ENCODE peak calls at places on chromosome 6, in eight cellular contexts. E is neural progenitor cell, F is ascending aorta, L is hepatocyte, T is MM.1S, M is right atrium auricular region, Y is IMR-90, Z is A549. R is an unnamed sample.

GRCh38 chr6:62009445-62009844 is 276.6 kb downstream of the KHDRBS2 start:
- DNase-seq in E (no peak), F (no peak), L (no peak), T (no peak), M (no peak), Y (no peak), Z (no peak), R (no peak)

GRCh38 chr6:149951626-149952025 is 9.8 kb downstream of the ULBP2 start:
- DNase-seq in E (no peak), F (peak; percentile 37), L (no peak), T (no peak), M (peak; percentile 54), Y (no peak), Z (no peak), R (no peak)

GRCh38 chr6:111632468-111633247 is 27.0 kb upstream of the TRAF3IP2 start:
- DNase-seq in E (no peak), F (no peak), L (no peak), T (no peak), M (no peak), Y (no peak), Z (no peak), R (no peak)

GRCh38 chr6:75602164-75602896 is 650 bp downstream of the SENP6 start:
- DNase-seq in E (peak; percentile 80), F (peak; percentile 75), L (peak; percentile 68), T (peak; percentile 16), M (no peak), Y (peak; percentile 42), Z (no peak), R (peak; percentile 70)

GRCh38 chr6:89792881-89793280 is 26.7 kb downstream of the MDN1 start:
- DNase-seq in E (peak; percentile 37), F (no peak), L (peak; percentile 53), T (peak; percentile 30), M (no peak), Y (peak; percentile 16), Z (peak; percentile 31), R (no peak)

GRCh38 chr6:48318670-48319069 is 207.7 kb upstream of the PTCHD4 start:
- DNase-seq in E (no peak), F (no peak), L (no peak), T (no peak), M (no peak), Y (peak; percentile 78), Z (no peak), R (no peak)

GRCh38 chr6:158644227-158645063 is at the start of gene DYNLT1:
- DNase-seq in E (peak; percentile 97), F (peak; percentile 97), L (peak; percentile 97), T (peak; percentile 57), M (peak; percentile 94), Y (peak; percentile 84), Z (peak; percentile 77), R (peak; percentile 93)

GRCh38 chr6:75893058-75893775 is 144.2 kb downstream of the MYO6 start:
- DNase-seq in E (peak; percentile 79), F (no peak), L (peak; percentile 86), T (peak; percentile 62), M (no peak), Y (peak; percentile 80), Z (peak; percentile 5), R (no peak)

GRCh38 chr6:145327497-145328055 is 407.7 kb downstream of the EPM2A start:
- DNase-seq in E (no peak), F (no peak), L (no peak), T (no peak), M (no peak), Y (no peak), Z (no peak), R (no peak)

GRCh38 chr6:74597266-74597665 is 608.6 kb downstream of the COL12A1 start:
- DNase-seq in E (no peak), F (no peak), L (no peak), T (no peak), M (no peak), Y (peak; percentile 76), Z (no peak), R (no peak)

GRCh38 chr6:1610497-1611321 is 994 bp downstream of the FOXC1 start:
- DNase-seq in E (peak; percentile 33), F (peak; percentile 61), L (peak; percentile 25), T (no peak), M (no peak), Y (peak; percentile 29), Z (no peak), R (no peak)

GRCh38 chr6:109094351-109095035 is at the start of gene SESN1:
- DNase-seq in E (peak; percentile 97), F (peak; percentile 96), L (peak; percentile 96), T (peak; percentile 88), M (peak; percentile 94), Y (peak; percentile 89), Z (peak; percentile 76), R (peak; percentile 96)

GRCh38 chr6:46221221-46221793 is 50.5 kb upstream of the ENPP5 start:
- DNase-seq in E (peak; percentile 64), F (no peak), L (peak; percentile 69), T (peak; percentile 52), M (no peak), Y (peak; percentile 16), Z (peak; percentile 1), R (no peak)

GRCh38 chr6:47525330-47526057 is 47.9 kb downstream of the CD2AP start:
- DNase-seq in E (no peak), F (no peak), L (no peak), T (no peak), M (no peak), Y (no peak), Z (no peak), R (no peak)

GRCh38 chr6:39037707-39038106 is 10.9 kb upstream of the GLP1R start:
- DNase-seq in E (no peak), F (no peak), L (no peak), T (no peak), M (no peak), Y (no peak), Z (no peak), R (no peak)

GRCh38 chr6:106560966-106561740 is 68.1 kb downstream of the RTN4IP1 start:
- DNase-seq in E (no peak), F (no peak), L (peak; percentile 23), T (no peak), M (no peak), Y (peak; percentile 71), Z (no peak), R (no peak)

GRCh38 chr6:46507426-46507825 is 16.2 kb upstream of the RCAN2 start:
- DNase-seq in E (no peak), F (no peak), L (no peak), T (no peak), M (no peak), Y (no peak), Z (no peak), R (no peak)

GRCh38 chr6:167255918-167256553 is 35.1 kb upstream of the UNC93A start:
- DNase-seq in E (no peak), F (no peak), L (no peak), T (no peak), M (no peak), Y (no peak), Z (no peak), R (no peak)

GRCh38 chr6:52937908-52938307 is 28.4 kb upstream of the GSTA3 start:
- DNase-seq in E (no peak), F (no peak), L (no peak), T (no peak), M (no peak), Y (no peak), Z (no peak), R (no peak)

GRCh38 chr6:43724914-43725642 is 37.5 kb upstream of the MRPS18A start:
- DNase-seq in E (no peak), F (peak; percentile 76), L (peak; percentile 83), T (no peak), M (peak; percentile 93), Y (peak; percentile 95), Z (no peak), R (peak; percentile 91)

GRCh38 chr6:3277851-3278416 is 19.2 kb downstream of the PSMG4 start:
- DNase-seq in E (no peak), F (no peak), L (no peak), T (no peak), M (no peak), Y (no peak), Z (no peak), R (peak; percentile 58)

GRCh38 chr6:97053643-97054411 is 129.3 kb downstream of the KLHL32 start:
- DNase-seq in E (peak; percentile 12), F (no peak), L (peak; percentile 26), T (peak; percentile 18), M (no peak), Y (peak; percentile 34), Z (no peak), R (no peak)

GRCh38 chr6:43588194-43588593 is 12.2 kb downstream of the POLH start:
- DNase-seq in E (no peak), F (no peak), L (no peak), T (no peak), M (no peak), Y (no peak), Z (no peak), R (no peak)

GRCh38 chr6:6749791-6750434 is 161.4 kb downstream of the LY86 start:
- DNase-seq in E (peak; percentile 49), F (peak; percentile 68), L (peak; percentile 81), T (no peak), M (peak; percentile 85), Y (peak; percentile 97), Z (peak; percentile 72), R (no peak)
- H3K27ac ChIP-seq in E (no peak overlapping the region), F (no peak overlapping the region), L (peak overlapping the region; percentile 17), T (no peak overlapping the region), M (peak overlapping the region; percentile 91), Y (peak overlapping the region; percentile 50), Z (peak overlapping the region; percentile 61), R (peak overlapping the region; percentile 87)

GRCh38 chr6:10424005-10424404 is 9.1 kb upstream of the TFAP2A start:
- DNase-seq in E (no peak), F (no peak), L (no peak), T (no peak), M (no peak), Y (no peak), Z (no peak), R (no peak)
- TF ChIP-seq CTCF in E (peak; percentile 43), F (no peak), L (peak; percentile 7), T (peak; percentile 17), M (no peak), Y (peak; percentile 10), Z (no peak), R (peak; percentile 21)

DNA sequence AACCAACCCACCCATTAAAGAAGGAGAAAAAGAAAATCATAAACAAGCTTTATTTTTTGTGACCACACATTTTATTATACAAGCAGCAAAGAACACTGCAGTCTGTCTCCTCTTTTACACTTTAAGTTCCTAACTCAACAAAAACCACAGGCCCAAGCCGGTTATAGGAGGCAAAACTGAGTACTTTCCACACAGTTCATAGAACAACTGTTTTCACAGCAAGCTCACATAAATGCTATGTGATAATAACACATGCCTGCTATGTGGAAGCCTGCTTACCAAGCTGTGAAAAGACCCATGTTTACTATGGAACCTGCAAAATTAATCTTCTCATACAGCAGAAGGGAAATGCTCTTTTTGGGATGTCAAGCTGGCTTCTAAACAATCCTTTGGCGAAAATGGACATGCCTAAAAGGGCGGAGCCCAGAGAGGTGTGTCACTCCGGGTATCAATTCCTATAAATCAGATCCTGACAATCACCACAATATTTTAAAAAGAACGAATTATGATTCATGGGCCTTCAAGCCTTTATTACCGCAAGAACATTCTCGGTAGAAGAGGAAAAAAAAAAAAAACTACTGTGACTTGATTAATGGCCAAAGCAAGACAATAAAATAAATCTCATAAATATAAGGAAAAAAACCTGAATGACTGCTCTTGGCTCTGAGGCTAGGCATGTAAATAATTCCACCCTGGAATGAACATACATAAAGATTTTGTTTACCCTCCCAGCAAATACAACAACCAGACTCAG is 2.6 kb downstream of the TRERF1 start:
- DNase-seq in E (no peak), F (no peak), L (no peak), T (no peak), M (no peak), Y (no peak), Z (no peak), R (no peak)
- H3K4me3 ChIP-seq in E (peak overlapping the region; percentile 78), F (no peak overlapping the region), L (peak overlapping the region; percentile 91), T (no peak overlapping the region), M (no peak overlapping the region), Y (peak overlapping the region; percentile 88), Z (no peak overlapping the region), R (peak overlapping the region; percentile 66)

GRCh38 chr6:107611060-107611824 is 121.3 kb downstream of the SOBP start:
- DNase-seq in E (peak; percentile 81), F (no peak), L (no peak), T (no peak), M (no peak), Y (no peak), Z (no peak), R (no peak)
- H3K27ac ChIP-seq in E (peak overlapping the region; percentile 60), F (no peak overlapping the region), L (no peak overlapping the region), T (no peak overlapping the region), M (no peak overlapping the region), Y (no peak overlapping the region), Z (no peak overlapping the region), R (no peak overlapping the region)

R was measured in suprapubic skin.